ENCODE peak calls at places on chromosomes 16 and 17, in seven cellular contexts. H is upper lobe of left lung, I is stomach, D is tibial nerve, R is RWPE2, L is cardiac muscle cell, K is mammary epithelial cell. S is an unnamed sample.

GRCh38 chr17:489758-490329 is 137.2 kb upstream of the RPH3AL start:
- DNase-seq in H (peak), I (peak), R (no peak), K (peak), D (no peak), L (peak), S (no peak)

GRCh38 chr16:20868890-20869289 is 31.3 kb downstream of the DCUN1D3 start:
- DNase-seq in D (peak), H (peak), R (no peak), L (peak), K (peak), I (peak), S (no peak)

GRCh38 chr17:74763565-74764387 is 12.4 kb downstream of the NAT9 start:
- DNase-seq in D (no peak), K (no peak), L (peak), I (no peak), H (no peak), R (no peak), S (no peak)

GRCh38 chr17:68910256-68910705 is 44.9 kb downstream of the ABCA8 start:
- DNase-seq in H (no peak), R (no peak), D (peak), K (peak), L (no peak), I (no peak), S (no peak)

GRCh38 chr16:49698416-49698815 is 157.5 kb downstream of the ZNF423 start:
- DNase-seq in K (no peak), D (peak), L (peak), I (no peak), R (no peak), H (no peak), S (no peak)

GRCh38 chr17:77697480-77698400 is 260.8 kb upstream of the TNRC6C start:
- DNase-seq in K (no peak), D (no peak), R (no peak), L (no peak), H (no peak), I (no peak), S (no peak)

GRCh38 chr17:31274252-31274651 is 22.8 kb downstream of the OMG start:
- DNase-seq in K (peak), D (peak), I (no peak), R (no peak), H (no peak), L (no peak), S (no peak)

GRCh38 chr17:28950017-28950751 is 1.1 kb downstream of the PHF12 start:
- DNase-seq in D (no peak), R (no peak), H (peak), K (peak), L (peak), I (peak), S (no peak)

GRCh38 chr17:81012574-81013447 is 21.2 kb downstream of the CHMP6 start:
- DNase-seq in L (no peak), H (no peak), K (no peak), D (no peak), I (no peak), R (no peak), S (no peak)

GRCh38 chr16:57941016-57941656 is 29.8 kb downstream of the CNGB1 start:
- DNase-seq in I (peak), R (no peak), D (no peak), H (peak), L (no peak), K (peak), S (no peak)

GRCh38 chr17:30720013-30720471 is 104.5 kb downstream of the CRLF3 start:
- DNase-seq in K (no peak), D (no peak), H (no peak), I (peak), R (peak), L (no peak), S (no peak)

GRCh38 chr16:72969812-72970211 is 78.1 kb downstream of the ZFHX3 start:
- DNase-seq in L (no peak), H (no peak), K (no peak), R (no peak), I (no peak), D (no peak), S (no peak)

GRCh38 chr16:58176608-58177346 is 21.1 kb downstream of the CSNK2A2 start:
- DNase-seq in I (no peak), R (no peak), L (no peak), H (no peak), K (no peak), D (no peak), S (no peak)

GRCh38 chr16:4351880-4352279 is 759 bp upstream of the PAM16 start:
- DNase-seq in R (no peak), I (no peak), K (no peak), D (no peak), H (no peak), L (no peak), S (no peak)

GRCh38 chr17:39820541-39820940 is 43.6 kb downstream of the IKZF3 start:
- DNase-seq in K (no peak), I (no peak), D (no peak), H (peak), L (no peak), R (no peak), S (no peak)

GRCh38 chr17:27545562-27546229 is 85.3 kb upstream of the LGALS9 start:
- DNase-seq in I (no peak), D (no peak), H (no peak), R (no peak), K (no peak), L (no peak), S (no peak)

GRCh38 chr17:49488612-49489011 is 6.5 kb upstream of the NGFR start:
- DNase-seq in D (no peak), K (no peak), R (no peak), L (peak), I (no peak), H (no peak), S (no peak)

GRCh38 chr16:50636865-50637374 is 44.2 kb downstream of the SNX20 start:
- DNase-seq in D (no peak), H (no peak), K (no peak), L (no peak), I (no peak), R (no peak), S (no peak)

GRCh38 chr17:9209347-9209746 is 188.0 kb downstream of the NTN1 start:
- DNase-seq in H (no peak), I (no peak), L (no peak), K (no peak), R (peak), D (no peak), S (no peak)

GRCh38 chr17:6456914-6457687 is 12.8 kb downstream of the PIMREG start:
- DNase-seq in L (no peak), K (peak), H (no peak), D (no peak), I (peak), R (peak), S (no peak)

GRCh38 chr17:50934161-50934560 is 68.0 kb upstream of the TOB1 start:
- DNase-seq in I (no peak), R (no peak), K (no peak), L (no peak), D (no peak), H (no peak), S (no peak)

GRCh38 chr16:89022051-89022836 is 45.2 kb upstream of the CBFA2T3 start:
- DNase-seq in H (no peak), D (no peak), I (no peak), K (no peak), L (no peak), R (peak), S (no peak)

GRCh38 chr16:2829501-2830354 is at the start of gene ZG16B:
- DNase-seq in D (no peak), R (no peak), H (no peak), L (no peak), I (peak), K (peak), S (no peak)

GRCh38 chr17:36550491-36551417 is 6.0 kb downstream of the GGNBP2 start:
- DNase-seq in K (no peak), D (no peak), I (no peak), R (no peak), H (no peak), L (no peak), S (peak)

GRCh38 chr16:86073763-86074493 is 175.0 kb downstream of the IRF8 start:
- DNase-seq in K (no peak), D (no peak), L (no peak), R (peak), H (no peak), I (no peak), S (no peak)

GRCh38 chr16:86072328-86073102 is 173.6 kb downstream of the IRF8 start:
- DNase-seq in H (no peak), K (peak), R (peak), D (peak), I (peak), L (peak), S (peak)

GRCh38 chr16:86071611-86072240 is 172.8 kb downstream of the IRF8 start:
- DNase-seq in D (no peak), L (no peak), K (no peak), I (no peak), H (no peak), R (no peak), S (no peak)

GRCh38 chr16:86074651-86075487 is 175.9 kb downstream of the IRF8 start:
- DNase-seq in R (peak), K (peak), L (no peak), H (no peak), I (no peak), D (no peak), S (no peak)

GRCh38 chr16:86073103-86073625 is 174.2 kb downstream of the IRF8 start:
- DNase-seq in D (no peak), I (no peak), H (no peak), L (no peak), K (no peak), R (peak), S (no peak)
- TF ChIP-seq CTCF in D (no peak), I (no peak), H (no peak), L (no peak), K (no peak), R (peak), S (no peak)

GRCh38 chr16:85536073-85536410 is 77.1 kb upstream of the GSE1 start:
- DNase-seq in K (no peak), D (no peak), L (no peak), R (no peak), H (peak), I (peak), S (no peak)

GRCh38 chr16:85535352-85536072 is 77.6 kb upstream of the GSE1 start:
- DNase-seq in I (peak), L (peak), K (no peak), D (no peak), R (no peak), H (no peak), S (no peak)

GRCh38 chr16:85537331-85537788 is 75.8 kb upstream of the GSE1 start:
- DNase-seq in L (no peak), K (no peak), D (no peak), H (no peak), R (no peak), I (no peak), S (no peak)

GRCh38 chr16:85537795-85538401 is 75.2 kb upstream of the GSE1 start:
- DNase-seq in R (no peak), K (no peak), L (no peak), H (no peak), I (no peak), D (no peak), S (no peak)

DNA sequence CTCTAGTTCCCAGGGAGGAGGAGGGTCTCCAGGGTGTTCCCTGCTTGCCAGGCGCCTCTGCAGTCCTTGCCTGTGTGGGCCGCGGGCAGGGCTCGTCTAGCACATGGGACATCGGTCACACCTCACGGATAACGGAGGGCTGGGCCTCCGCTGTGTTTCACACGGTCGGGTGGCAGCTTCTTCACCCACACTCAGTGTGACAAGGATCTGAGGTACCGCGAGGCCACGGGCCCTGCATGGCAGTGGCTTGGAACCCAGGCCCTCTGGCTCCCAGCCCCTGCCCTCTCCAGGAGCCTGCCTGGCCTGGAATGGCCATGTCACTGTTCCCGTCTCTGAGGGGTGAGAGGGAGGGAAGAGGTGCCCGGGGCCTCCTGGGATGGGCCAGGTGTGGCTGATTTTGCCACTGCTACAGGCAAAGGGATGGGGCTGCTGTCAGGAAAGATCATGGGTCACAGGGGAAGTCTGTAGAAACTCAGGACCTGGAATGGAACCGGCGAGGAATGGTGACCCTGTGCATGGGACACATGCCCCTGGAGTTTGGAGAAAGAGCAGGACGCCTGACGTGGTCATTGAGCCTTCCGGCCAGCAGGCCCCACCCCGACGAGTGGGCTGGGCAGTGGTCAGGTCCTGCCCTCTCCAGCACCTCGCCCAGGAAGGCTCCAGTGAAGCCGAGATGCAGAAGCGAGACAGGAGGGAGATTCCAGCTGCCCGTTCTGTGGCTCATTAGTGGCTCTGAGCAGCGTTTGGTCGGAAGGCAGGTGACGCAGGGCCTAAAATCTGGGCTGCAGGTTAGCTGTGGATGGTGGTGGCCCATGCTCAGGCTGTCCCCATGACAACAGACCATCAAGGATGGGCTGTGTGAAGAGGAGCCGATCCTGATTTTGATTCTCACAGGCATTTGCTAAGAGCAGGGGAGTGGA is 76.5 kb upstream of the GSE1 start:
- DNase-seq in L (no peak), K (no peak), I (no peak), R (no peak), D (no peak), H (peak), S (no peak)
- H3K4me3 ChIP-seq in L (no peak), K (no peak), I (no peak), R (no peak), D (no peak), H (peak), S (no peak)

DNA sequence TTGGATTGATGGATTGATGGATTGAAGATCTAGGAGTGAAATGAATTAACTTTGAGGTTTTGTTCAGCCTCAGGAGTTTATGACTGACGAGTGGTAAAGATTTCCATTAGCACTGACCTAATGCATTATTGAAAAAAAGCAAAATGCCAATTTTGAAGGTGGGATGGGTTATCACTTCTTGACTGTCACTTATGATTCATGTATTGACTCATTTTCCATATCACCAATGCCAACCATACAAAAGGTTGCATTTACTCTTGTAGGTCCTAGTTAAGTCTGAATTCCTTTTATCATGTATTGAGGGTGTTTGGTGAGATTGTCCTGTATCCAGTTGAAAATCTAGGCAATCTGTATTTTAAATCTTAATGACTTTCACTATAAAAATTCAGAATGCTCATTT is 57.6 kb downstream of the KNOP1 start:
- DNase-seq in D (no peak), K (no peak), R (no peak), H (no peak), I (no peak), L (no peak), S (no peak)
- TF ChIP-seq CTCF in D (no peak), K (no peak), R (no peak), H (no peak), I (no peak), L (no peak), S (no peak)

GRCh38 chr16:81181013-81181720 is 57.3 kb upstream of the BCO1 start:
- DNase-seq in D (peak), H (peak), K (peak), I (peak), R (peak), L (peak), S (no peak)
- H3K4me3 ChIP-seq in D (no peak), H (peak), K (no peak), I (peak), R (no peak), L (no peak), S (no peak)

GRCh38 chr17:63621684-63622570 is at the start of gene MAP3K3:
- DNase-seq in D (peak), I (peak), L (peak), K (peak), H (peak), R (peak), S (peak)
- TF ChIP-seq CTCF in D (peak), I (no peak), L (peak), K (peak), H (no peak), R (no peak), S (peak)